ENCODE peak calls at places on chromosomes 11 and 22, in four cellular contexts. One of them, this sample, is unnamed.

GRCh38 chr11:66718320-66718971 is 10.6 kb downstream of the SPTBN2 start:
- DNase-seq in adrenal gland: no peak
- DNase-seq in naive B cell: no peak
- DNase-seq in osteocyte: no peak
- DNase-seq in this sample: peak

GRCh38 chr22:19357270-19358105 is 66.0 kb upstream of the CLTCL1 start:
- DNase-seq in adrenal gland: no peak
- DNase-seq in naive B cell: no peak
- DNase-seq in osteocyte: no peak
- DNase-seq in this sample: no peak

GRCh38 chr11:18324381-18324780 is 2.0 kb downstream of the GTF2H1 start:
- DNase-seq in adrenal gland: no peak
- DNase-seq in naive B cell: no peak
- DNase-seq in osteocyte: no peak
- DNase-seq in this sample: no peak

GRCh38 chr11:119566299-119566698 is 143.3 kb upstream of the THY1 start:
- DNase-seq in adrenal gland: no peak
- DNase-seq in naive B cell: no peak
- DNase-seq in osteocyte: peak
- DNase-seq in this sample: no peak

GRCh38 chr22:29270475-29271271 is 2.6 kb downstream of the EWSR1 start:
- DNase-seq in adrenal gland: no peak
- DNase-seq in naive B cell: no peak
- DNase-seq in osteocyte: peak
- DNase-seq in this sample: no peak

GRCh38 chr11:60130496-60130895 is 42.0 kb downstream of the MS4A2 start:
- DNase-seq in adrenal gland: no peak
- DNase-seq in naive B cell: peak
- DNase-seq in osteocyte: no peak
- DNase-seq in this sample: peak

GRCh38 chr22:33631777-33632176 is 288.5 kb downstream of the LARGE1 start:
- DNase-seq in adrenal gland: no peak
- DNase-seq in naive B cell: no peak
- DNase-seq in osteocyte: no peak
- DNase-seq in this sample: no peak

GRCh38 chr11:104694259-104695070 is 203.8 kb downstream of the CASP12 start:
- DNase-seq in adrenal gland: peak
- DNase-seq in naive B cell: no peak
- DNase-seq in osteocyte: no peak
- DNase-seq in this sample: no peak

GRCh38 chr22:37020192-37020479 is 594 bp downstream of the MPST start:
- DNase-seq in adrenal gland: peak
- DNase-seq in naive B cell: no peak
- DNase-seq in osteocyte: no peak
- DNase-seq in this sample: peak

GRCh38 chr11:100855466-100856067 is 168.5 kb downstream of the ARHGAP42 start:
- DNase-seq in adrenal gland: no peak
- DNase-seq in naive B cell: peak
- DNase-seq in osteocyte: no peak
- DNase-seq in this sample: no peak